ENCODE peak calls at places on chromosomes 13 and 19, in six cellular contexts. M is ascending aorta, S is uterus, A is WERI-Rb-1, C is RWPE2, H is cardiac muscle cell. F is an unnamed sample.

GRCh38 chr13:28046981-28047380 is 53.4 kb downstream of the FLT3 start:
- DNase-seq in M (no peak), C (no peak), S (no peak), H (no peak), A (no peak), F (no peak)

GRCh38 chr19:51292971-51293370 is 18.5 kb upstream of the IGLON5 start:
- DNase-seq in S (no peak), C (no peak), M (no peak), H (no peak), A (no peak), F (no peak)

GRCh38 chr19:35438527-35438926 is 9.5 kb upstream of the FFAR2 start:
- DNase-seq in A (no peak), C (no peak), H (peak; percentile 80), S (no peak), M (no peak), F (no peak)

GRCh38 chr19:51799311-51799997 is 4.5 kb downstream of the FPR3 start:
- DNase-seq in A (no peak), M (peak; percentile 89), C (peak; percentile 85), S (peak; percentile 78), H (peak; percentile 100), F (no peak)

GRCh38 chr13:48492123-48493075 is 40.5 kb downstream of the RCBTB2 start:
- DNase-seq in S (peak; percentile 63), M (peak; percentile 78), C (no peak), A (no peak), H (peak; percentile 91), F (no peak)

GRCh38 chr19:34994286-34994642 is 5.9 kb upstream of the GRAMD1A start:
- DNase-seq in M (no peak), C (no peak), A (no peak), H (no peak), S (no peak), F (no peak)

GRCh38 chr19:29372921-29373797 is 152.6 kb upstream of the VSTM2B start:
- DNase-seq in A (no peak), C (no peak), M (no peak), H (no peak), S (no peak), F (no peak)

GRCh38 chr13:33289966-33290365 is 4.4 kb upstream of the STARD13 start:
- DNase-seq in M (no peak), H (no peak), S (no peak), C (no peak), A (no peak), F (no peak)

GRCh38 chr13:31172001-31172400 is 10.3 kb upstream of the HSPH1 start:
- DNase-seq in C (no peak), S (no peak), M (no peak), A (no peak), H (peak; percentile 84), F (no peak)

GRCh38 chr13:51629711-51630575 is 45.7 kb downstream of the WDFY2 start:
- DNase-seq in M (no peak), S (no peak), C (no peak), H (no peak), A (no peak), F (no peak)

DNA sequence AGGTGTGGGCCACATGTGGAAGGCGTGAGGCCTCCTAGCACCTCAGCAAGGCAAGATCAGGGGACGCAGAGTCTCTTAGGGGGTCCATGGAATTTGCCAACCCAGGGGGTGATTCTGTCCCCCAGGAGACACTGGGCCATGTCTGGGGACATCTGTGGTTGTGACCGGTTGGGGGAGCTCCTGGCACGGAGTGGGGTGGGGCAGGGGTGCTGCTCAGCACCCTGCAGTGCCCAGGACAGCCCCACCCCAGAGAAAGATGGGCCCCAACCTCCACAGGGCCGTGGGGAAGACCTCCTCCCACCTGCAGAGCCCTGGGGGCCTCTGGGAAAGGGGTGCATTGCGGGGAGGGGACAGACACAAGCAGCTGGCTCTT is 4.0 kb downstream of the MKNK2 start:
- DNase-seq in C (no peak), A (no peak), M (no peak), S (no peak), H (no peak), F (no peak)
- TF ChIP-seq CTCF in C (no peak), A (no peak), M (no peak), S (no peak), H (no peak), F (no peak)

GRCh38 chr13:26476744-26477129 is 80.7 kb upstream of the WASF3 start:
- DNase-seq in A (no peak), H (no peak), M (no peak), S (no peak), C (no peak), F (no peak)
- H3K4me3 ChIP-seq in A (no peak overlapping the region), H (no peak overlapping the region), M (no peak overlapping the region), S (no peak overlapping the region), C (no peak overlapping the region), F (no peak overlapping the region)

GRCh38 chr19:13356686-13357280 is 149.5 kb downstream of the CACNA1A start:
- DNase-seq in C (no peak), S (no peak), M (no peak), A (no peak), H (no peak), F (no peak)
- H3K27me3 ChIP-seq in C (no peaks in the 10 kb centered on the region), S (no peaks in the 10 kb centered on the region), M (no peaks in the 10 kb centered on the region), A (peaks cover 75% of the 10 kb centered on the region), H (no peaks in the 10 kb centered on the region), F (no peaks in the 10 kb centered on the region)

GRCh38 chr13:66984241-66984640 is 245.9 kb downstream of the PCDH9 start:
- DNase-seq in M (no peak), A (no peak), H (peak; percentile 3), C (no peak), S (no peak), F (no peak)
- TF ChIP-seq CTCF in M (no peak), A (no peak), H (no peak), C (no peak), S (no peak), F (no peak)

GRCh38 chr19:15466851-15467733 is 2.7 kb upstream of the RASAL3 start:
- DNase-seq in A (no peak), S (no peak), M (no peak), H (peak; percentile 88), C (no peak), F (no peak)
- H3K4me3 ChIP-seq in A (no peak overlapping the region), S (no peak overlapping the region), M (no peak overlapping the region), H (no peak overlapping the region), C (no peak overlapping the region), F (no peak overlapping the region)

GRCh38 chr19:45733160-45733810 is at the start of gene MEIOSIN:
- DNase-seq in H (no peak), M (no peak), S (no peak), A (no peak), C (peak; percentile 72), F (no peak)
- H3K27me3 ChIP-seq in H (no peaks in the 10 kb centered on the region), M (no peaks in the 10 kb centered on the region), S (no peaks in the 10 kb centered on the region), A (no peaks in the 10 kb centered on the region), C (no peaks in the 10 kb centered on the region), F (no peaks in the 10 kb centered on the region)

GRCh38 chr13:101939370-101939769 is 462.5 kb downstream of the FGF14 start:
- DNase-seq in S (no peak), H (no peak), A (no peak), C (no peak), M (no peak), F (no peak)

GRCh38 chr13:101945435-101945834 is 456.4 kb downstream of the FGF14 start:
- DNase-seq in A (peak; percentile 41), S (no peak), C (no peak), H (no peak), M (no peak), F (no peak)

GRCh38 chr13:101942535-101943157 is 459.2 kb downstream of the FGF14 start:
- DNase-seq in S (no peak), M (no peak), C (no peak), A (peak; percentile 73), H (no peak), F (no peak)

GRCh38 chr13:101942038-101942437 is 459.8 kb downstream of the FGF14 start:
- DNase-seq in M (no peak), S (peak; percentile 30), C (no peak), A (peak; percentile 71), H (peak; percentile 4), F (no peak)

GRCh38 chr13:101941095-101941777 is 460.6 kb downstream of the FGF14 start:
- DNase-seq in S (no peak), A (peak; percentile 38), H (no peak), M (no peak), C (no peak), F (no peak)
- TF ChIP-seq CTCF in S (no peak), A (peak; percentile 53), H (no peak), M (no peak), C (no peak), F (peak; percentile 47)

DNA sequence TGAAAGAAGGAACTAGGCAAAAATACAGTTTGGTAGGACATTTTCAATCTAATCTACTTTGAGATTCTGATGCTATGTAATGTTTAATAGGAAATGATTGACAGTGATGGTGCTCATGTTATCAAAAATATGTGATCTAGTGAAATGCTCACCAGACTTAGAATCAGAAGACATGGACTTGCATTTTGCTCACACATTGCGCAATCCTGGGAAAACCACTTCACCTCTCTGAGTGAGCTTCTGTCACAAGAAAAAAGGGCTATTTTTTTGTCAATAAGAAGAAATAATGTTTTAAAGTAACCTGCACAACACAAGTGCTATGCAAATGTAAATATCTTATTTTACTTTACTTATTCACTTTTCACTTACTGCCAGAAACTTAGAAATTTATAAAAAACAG is 380.9 kb upstream of the HTR2A start:
- DNase-seq in H (peak; percentile 21), A (no peak), M (no peak), C (no peak), S (no peak), F (no peak)
- H3K4me3 ChIP-seq in H (no peak overlapping the region), A (no peak overlapping the region), M (no peak overlapping the region), C (no peak overlapping the region), S (no peak overlapping the region), F (no peak overlapping the region)

GRCh38 chr13:25225970-25226369 is 53.9 kb upstream of the AMER2 start:
- DNase-seq in A (no peak), C (no peak), S (no peak), H (no peak), M (no peak), F (no peak)

GRCh38 chr13:25222740-25223139 is 50.7 kb upstream of the AMER2 start:
- DNase-seq in M (no peak), S (no peak), A (no peak), H (no peak), C (no peak), F (no peak)

GRCh38 chr13:25224151-25224550 is 52.1 kb upstream of the AMER2 start:
- DNase-seq in M (no peak), C (no peak), A (no peak), S (no peak), H (no peak), F (no peak)

GRCh38 chr13:25231537-25231936 is 55.8 kb downstream of the MTMR6 start:
- DNase-seq in C (no peak), S (no peak), H (no peak), A (no peak), M (no peak), F (no peak)

GRCh38 chr13:25227690-25228089 is 55.6 kb upstream of the AMER2 start:
- DNase-seq in C (no peak), S (no peak), M (no peak), H (no peak), A (no peak), F (no peak)
- H3K27me3 ChIP-seq in C (no peaks in the 10 kb centered on the region), S (no peaks in the 10 kb centered on the region), M (no peaks in the 10 kb centered on the region), H (no peaks in the 10 kb centered on the region), A (no peaks in the 10 kb centered on the region), F (peaks cover 3% of the 10 kb centered on the region)

F was measured in kidney epithelial cell.